ENCODE peak calls at places on chromosome 19, in seven cellular contexts. One of them, this sample, is unnamed.

GRCh38 chr19:46410205-46411087 is 2.9 kb downstream of the CCDC8 start:
- DNase-seq in tibial artery: no peak
- DNase-seq in kidney epithelial cell: no peak
- DNase-seq in cardiac muscle cell: no peak
- DNase-seq in colonic mucosa: no peak
- DNase-seq in AG04449: no peak
- DNase-seq in WTC11: no peak
- DNase-seq in this sample: no peak

GRCh38 chr19:14441041-14441938 is 8.2 kb downstream of the PKN1 start:
- DNase-seq in tibial artery: no peak
- DNase-seq in kidney epithelial cell: no peak
- DNase-seq in cardiac muscle cell: no peak
- DNase-seq in colonic mucosa: no peak
- DNase-seq in AG04449: no peak
- DNase-seq in WTC11: no peak
- DNase-seq in this sample: no peak

GRCh38 chr19:1045247-1045603 is 5.3 kb downstream of the ABCA7 start:
- DNase-seq in tibial artery: no peak
- DNase-seq in kidney epithelial cell: no peak
- DNase-seq in cardiac muscle cell: no peak
- DNase-seq in colonic mucosa: peak
- DNase-seq in AG04449: no peak
- DNase-seq in WTC11: peak
- DNase-seq in this sample: peak

GRCh38 chr19:29842471-29843179 is 30.8 kb downstream of the CCNE1 start:
- DNase-seq in tibial artery: no peak
- DNase-seq in kidney epithelial cell: no peak
- DNase-seq in cardiac muscle cell: no peak
- DNase-seq in colonic mucosa: no peak
- DNase-seq in AG04449: no peak
- DNase-seq in WTC11: no peak
- DNase-seq in this sample: no peak

GRCh38 chr19:16268676-16269319 is 55.8 kb upstream of the KLF2 start:
- DNase-seq in tibial artery: no peak
- DNase-seq in kidney epithelial cell: no peak
- DNase-seq in cardiac muscle cell: no peak
- DNase-seq in colonic mucosa: no peak
- DNase-seq in AG04449: no peak
- DNase-seq in WTC11: no peak
- DNase-seq in this sample: no peak

GRCh38 chr19:30229524-30230174 is 142.5 kb upstream of the ZNF536 start:
- DNase-seq in tibial artery: no peak
- DNase-seq in kidney epithelial cell: no peak
- DNase-seq in cardiac muscle cell: no peak
- DNase-seq in colonic mucosa: no peak
- DNase-seq in AG04449: no peak
- DNase-seq in WTC11: no peak
- DNase-seq in this sample: peak

GRCh38 chr19:17229890-17230289 is 3.9 kb downstream of the OCEL1 start:
- DNase-seq in tibial artery: no peak
- DNase-seq in kidney epithelial cell: no peak
- DNase-seq in cardiac muscle cell: no peak
- DNase-seq in colonic mucosa: no peak
- DNase-seq in AG04449: no peak
- DNase-seq in WTC11: no peak
- DNase-seq in this sample: no peak

GRCh38 chr19:22609630-22610029 is 24.5 kb upstream of the ZNF492 start:
- DNase-seq in tibial artery: no peak
- DNase-seq in kidney epithelial cell: no peak
- DNase-seq in cardiac muscle cell: no peak
- DNase-seq in colonic mucosa: no peak
- DNase-seq in AG04449: no peak
- DNase-seq in WTC11: no peak
- DNase-seq in this sample: no peak

GRCh38 chr19:2251577-2252480 is 2.7 kb downstream of the AMH start:
- DNase-seq in tibial artery: no peak
- DNase-seq in kidney epithelial cell: no peak
- DNase-seq in cardiac muscle cell: no peak
- DNase-seq in colonic mucosa: no peak
- DNase-seq in AG04449: no peak
- DNase-seq in WTC11: no peak
- DNase-seq in this sample: no peak

GRCh38 chr19:44585371-44586141 is 27.8 kb upstream of the IGSF23 start:
- DNase-seq in tibial artery: no peak
- DNase-seq in kidney epithelial cell: no peak
- DNase-seq in cardiac muscle cell: peak
- DNase-seq in colonic mucosa: no peak
- DNase-seq in AG04449: no peak
- DNase-seq in WTC11: no peak
- DNase-seq in this sample: no peak

GRCh38 chr19:39052243-39052746 is 19.9 kb upstream of the FBXO27 start:
- DNase-seq in tibial artery: no peak
- DNase-seq in kidney epithelial cell: no peak
- DNase-seq in cardiac muscle cell: peak
- DNase-seq in colonic mucosa: peak
- DNase-seq in AG04449: no peak
- DNase-seq in WTC11: peak
- DNase-seq in this sample: peak

GRCh38 chr19:56112313-56112709 is 8.8 kb downstream of the ZNF787 start:
- DNase-seq in tibial artery: no peak
- DNase-seq in kidney epithelial cell: no peak
- DNase-seq in cardiac muscle cell: no peak
- DNase-seq in colonic mucosa: no peak
- DNase-seq in AG04449: no peak
- DNase-seq in WTC11: no peak
- DNase-seq in this sample: no peak

GRCh38 chr19:49506575-49507105 is 5.8 kb upstream of the FCGRT start:
- DNase-seq in tibial artery: no peak
- DNase-seq in kidney epithelial cell: no peak
- DNase-seq in cardiac muscle cell: peak
- DNase-seq in colonic mucosa: peak
- DNase-seq in AG04449: no peak
- DNase-seq in WTC11: peak
- DNase-seq in this sample: peak

GRCh38 chr19:38134538-38135149 is 89.4 kb downstream of the DPF1 start:
- DNase-seq in tibial artery: no peak
- DNase-seq in kidney epithelial cell: no peak
- DNase-seq in cardiac muscle cell: peak
- DNase-seq in colonic mucosa: peak
- DNase-seq in AG04449: no peak
- DNase-seq in WTC11: peak
- DNase-seq in this sample: peak

GRCh38 chr19:44212865-44213346 is 574 bp downstream of the ZNF227 start:
- DNase-seq in tibial artery: no peak
- DNase-seq in kidney epithelial cell: no peak
- DNase-seq in cardiac muscle cell: peak
- DNase-seq in colonic mucosa: peak
- DNase-seq in AG04449: no peak
- DNase-seq in WTC11: no peak
- DNase-seq in this sample: no peak

GRCh38 chr19:11563530-11563929 is 4.5 kb upstream of the ELOF1 start:
- DNase-seq in tibial artery: no peak
- DNase-seq in kidney epithelial cell: no peak
- DNase-seq in cardiac muscle cell: no peak
- DNase-seq in colonic mucosa: no peak
- DNase-seq in AG04449: no peak
- DNase-seq in WTC11: no peak
- DNase-seq in this sample: no peak

GRCh38 chr19:11560404-11560988 is 1.5 kb upstream of the ELOF1 start:
- DNase-seq in tibial artery: no peak
- DNase-seq in kidney epithelial cell: no peak
- DNase-seq in cardiac muscle cell: peak
- DNase-seq in colonic mucosa: peak
- DNase-seq in AG04449: no peak
- DNase-seq in WTC11: peak
- DNase-seq in this sample: peak

GRCh38 chr19:11555246-11555645 is 3.8 kb downstream of the ELOF1 start:
- DNase-seq in tibial artery: no peak
- DNase-seq in kidney epithelial cell: no peak
- DNase-seq in cardiac muscle cell: no peak
- DNase-seq in colonic mucosa: no peak
- DNase-seq in AG04449: no peak
- DNase-seq in WTC11: no peak
- DNase-seq in this sample: no peak

GRCh38 chr19:11556634-11557420 is 2.2 kb downstream of the ELOF1 start:
- DNase-seq in tibial artery: no peak
- DNase-seq in kidney epithelial cell: no peak
- DNase-seq in cardiac muscle cell: no peak
- DNase-seq in colonic mucosa: no peak
- DNase-seq in AG04449: no peak
- DNase-seq in WTC11: no peak
- DNase-seq in this sample: no peak

DNA sequence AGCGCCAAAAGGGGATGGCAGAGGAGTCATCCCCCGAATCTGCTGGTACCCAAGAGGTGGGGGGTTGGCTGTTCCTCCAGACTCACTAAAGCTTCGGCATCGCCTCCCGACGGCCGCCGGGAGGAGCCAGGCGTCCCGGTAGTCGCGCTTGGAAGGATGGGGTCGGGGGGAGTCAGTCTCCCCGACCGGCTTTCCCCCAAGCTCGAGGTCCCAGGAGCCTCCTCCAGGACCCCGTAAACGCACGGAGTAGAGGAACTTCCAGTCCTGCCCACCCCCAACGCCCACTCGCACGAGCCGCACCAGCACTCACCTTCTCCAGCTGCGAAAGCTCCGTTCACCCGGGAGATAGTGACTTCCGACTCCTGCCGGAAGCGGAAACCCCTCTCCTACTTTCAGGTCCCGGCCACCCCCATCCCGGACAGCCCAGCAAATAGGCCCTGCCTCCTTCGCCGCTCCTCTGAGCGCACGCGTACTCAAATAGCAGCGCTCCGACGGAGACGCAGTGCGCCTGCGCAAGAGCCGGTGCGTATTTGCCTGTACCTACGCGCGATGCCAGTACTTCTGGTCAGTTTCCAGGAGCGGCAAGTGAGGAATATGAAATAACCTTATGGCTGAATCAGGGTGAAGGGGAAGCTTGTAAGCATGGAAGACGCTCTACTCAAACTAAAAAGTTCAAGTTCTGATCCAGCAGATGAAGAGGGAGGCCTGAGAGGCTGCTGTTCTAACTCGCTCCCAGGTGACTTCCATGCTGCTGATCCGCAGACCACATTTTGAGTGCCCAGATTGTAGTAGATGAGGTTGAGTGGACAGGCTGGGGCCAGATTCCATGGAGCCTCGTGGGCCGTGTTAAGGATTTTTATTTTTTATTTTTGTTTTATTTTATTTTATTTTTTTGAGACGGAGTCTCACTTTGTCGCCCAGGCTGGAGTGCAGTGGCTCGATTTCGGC is at the start of gene ELOF1:
- DNase-seq in tibial artery: peak
- DNase-seq in kidney epithelial cell: peak
- DNase-seq in cardiac muscle cell: peak
- DNase-seq in colonic mucosa: peak
- DNase-seq in AG04449: peak
- DNase-seq in WTC11: peak
- DNase-seq in this sample: peak
- TF ChIP-seq CTCF in tibial artery: no peak
- TF ChIP-seq CTCF in kidney epithelial cell: peak
- TF ChIP-seq CTCF in cardiac muscle cell: peak
- TF ChIP-seq CTCF in colonic mucosa: no peak
- TF ChIP-seq CTCF in AG04449: peak
- TF ChIP-seq CTCF in WTC11: no peak
- TF ChIP-seq CTCF in this sample: no peak

GRCh38 chr19:47819841-47820244 is 1.9 kb upstream of the CRX start:
- DNase-seq in tibial artery: no peak
- DNase-seq in kidney epithelial cell: no peak
- DNase-seq in cardiac muscle cell: no peak
- DNase-seq in colonic mucosa: no peak
- DNase-seq in AG04449: no peak
- DNase-seq in WTC11: no peak
- DNase-seq in this sample: peak
- TF ChIP-seq CTCF in tibial artery: no peak
- TF ChIP-seq CTCF in kidney epithelial cell: no peak
- TF ChIP-seq CTCF in cardiac muscle cell: no peak
- TF ChIP-seq CTCF in colonic mucosa: no peak
- TF ChIP-seq CTCF in AG04449: no peak
- TF ChIP-seq CTCF in WTC11: no peak
- TF ChIP-seq CTCF in this sample: no peak

GRCh38 chr19:34841780-34842179 is 68.8 kb upstream of the ZNF599 start:
- DNase-seq in tibial artery: no peak
- DNase-seq in kidney epithelial cell: no peak
- DNase-seq in cardiac muscle cell: no peak
- DNase-seq in colonic mucosa: no peak
- DNase-seq in AG04449: no peak
- DNase-seq in WTC11: peak
- DNase-seq in this sample: no peak

GRCh38 chr19:34838753-34839431 is 65.9 kb upstream of the ZNF599 start:
- DNase-seq in tibial artery: no peak
- DNase-seq in kidney epithelial cell: no peak
- DNase-seq in cardiac muscle cell: peak
- DNase-seq in colonic mucosa: peak
- DNase-seq in AG04449: no peak
- DNase-seq in WTC11: peak
- DNase-seq in this sample: peak

GRCh38 chr19:34835952-34836351 is 62.9 kb upstream of the ZNF599 start:
- DNase-seq in tibial artery: no peak
- DNase-seq in kidney epithelial cell: no peak
- DNase-seq in cardiac muscle cell: no peak
- DNase-seq in colonic mucosa: no peak
- DNase-seq in AG04449: no peak
- DNase-seq in WTC11: no peak
- DNase-seq in this sample: no peak

GRCh38 chr19:34837262-34837661 is 64.2 kb upstream of the ZNF599 start:
- DNase-seq in tibial artery: no peak
- DNase-seq in kidney epithelial cell: no peak
- DNase-seq in cardiac muscle cell: peak
- DNase-seq in colonic mucosa: peak
- DNase-seq in AG04449: no peak
- DNase-seq in WTC11: no peak
- DNase-seq in this sample: no peak

GRCh38 chr19:34838248-34838647 is 65.2 kb upstream of the ZNF599 start:
- DNase-seq in tibial artery: no peak
- DNase-seq in kidney epithelial cell: no peak
- DNase-seq in cardiac muscle cell: peak
- DNase-seq in colonic mucosa: no peak
- DNase-seq in AG04449: no peak
- DNase-seq in WTC11: no peak
- DNase-seq in this sample: no peak
- TF ChIP-seq CTCF in tibial artery: no peak
- TF ChIP-seq CTCF in kidney epithelial cell: no peak
- TF ChIP-seq CTCF in cardiac muscle cell: no peak
- TF ChIP-seq CTCF in colonic mucosa: no peak
- TF ChIP-seq CTCF in AG04449: no peak
- TF ChIP-seq CTCF in WTC11: no peak
- TF ChIP-seq CTCF in this sample: no peak

GRCh38 chr19:41373993-41374392 is 2.3 kb upstream of the TMEM91 start:
- DNase-seq in tibial artery: peak
- DNase-seq in kidney epithelial cell: no peak
- DNase-seq in cardiac muscle cell: peak
- DNase-seq in colonic mucosa: peak
- DNase-seq in AG04449: peak
- DNase-seq in WTC11: no peak
- DNase-seq in this sample: no peak
- TF ChIP-seq CTCF in tibial artery: no peak
- TF ChIP-seq CTCF in kidney epithelial cell: no peak
- TF ChIP-seq CTCF in cardiac muscle cell: no peak
- TF ChIP-seq CTCF in colonic mucosa: no peak
- TF ChIP-seq CTCF in AG04449: no peak
- TF ChIP-seq CTCF in WTC11: no peak
- TF ChIP-seq CTCF in this sample: no peak

GRCh38 chr19:8158411-8159074 is 9.2 kb upstream of the FBN3 start:
- DNase-seq in tibial artery: no peak
- DNase-seq in kidney epithelial cell: peak
- DNase-seq in cardiac muscle cell: peak
- DNase-seq in colonic mucosa: peak
- DNase-seq in AG04449: peak
- DNase-seq in WTC11: peak
- DNase-seq in this sample: peak
- TF ChIP-seq CTCF in tibial artery: peak
- TF ChIP-seq CTCF in kidney epithelial cell: peak
- TF ChIP-seq CTCF in cardiac muscle cell: peak
- TF ChIP-seq CTCF in colonic mucosa: peak
- TF ChIP-seq CTCF in AG04449: peak
- TF ChIP-seq CTCF in WTC11: peak
- TF ChIP-seq CTCF in this sample: peak